ENCODE peak calls at places on chromosomes 1 and 21, in ten cellular contexts. P is fibroblast of lung, A is tibial artery, M is AG09309, J is astrocyte of the spinal cord, K is uterus, G is body of pancreas, W is PC-3, L is WERI-Rb-1, S is fibroblast of the aortic adventitia. B is an unnamed sample.

GRCh38 chr1:228992044-228992443 is 256.8 kb downstream of the RHOU start:
- DNase-seq in W (no peak), S (no peak), P (no peak), L (no peak), J (no peak), M (no peak), G (no peak), A (no peak), K (no peak), B (no peak)

GRCh38 chr21:46661211-46661625 is 25.7 kb downstream of the PRMT2 start:
- DNase-seq in P (peak), J (peak), W (no peak), S (peak), M (peak), K (peak), L (peak), G (peak), A (peak), B (peak)

GRCh38 chr1:209929751-209930150 is 8.3 kb upstream of the SYT14 start:
- DNase-seq in J (no peak), A (no peak), L (no peak), K (no peak), G (no peak), P (no peak), M (peak), W (no peak), S (peak), B (no peak)

GRCh38 chr1:21340230-21340564 is 49.9 kb upstream of the ECE1 start:
- DNase-seq in A (peak), K (no peak), L (no peak), J (no peak), P (no peak), S (no peak), G (peak), W (peak), M (no peak), B (peak)

GRCh38 chr1:54129858-54130257 is 22.9 kb downstream of the CDCP2 start:
- DNase-seq in S (no peak), L (no peak), P (no peak), K (no peak), M (no peak), J (no peak), G (no peak), A (no peak), W (no peak), B (no peak)

GRCh38 chr1:112790920-112791722 is 76.0 kb upstream of the PPM1J start:
- DNase-seq in P (no peak), L (peak), S (no peak), K (no peak), W (no peak), A (no peak), M (no peak), G (no peak), J (no peak), B (no peak)

GRCh38 chr1:93995837-93996526 is 86.8 kb upstream of the GCLM start:
- DNase-seq in P (no peak), M (no peak), J (no peak), L (no peak), S (no peak), K (no peak), W (no peak), G (no peak), A (no peak), B (no peak)

GRCh38 chr21:32021319-32022027 is 148.7 kb downstream of the HUNK start:
- DNase-seq in A (peak), P (no peak), S (no peak), L (no peak), J (no peak), K (peak), G (peak), W (peak), M (no peak), B (no peak)

GRCh38 chr1:14136152-14136763 is 436.3 kb downstream of the PRDM2 start:
- DNase-seq in L (no peak), A (no peak), W (no peak), K (no peak), P (no peak), G (no peak), S (no peak), M (no peak), J (no peak), B (no peak)

GRCh38 chr1:215082532-215083407 is at the start of gene KCNK2:
- DNase-seq in J (no peak), S (peak), A (peak), G (no peak), P (no peak), L (peak), K (peak), M (no peak), W (peak), B (peak)

GRCh38 chr1:23126801-23127200 is 41.9 kb downstream of the LUZP1 start:
- DNase-seq in S (peak), K (no peak), A (no peak), G (no peak), P (peak), M (no peak), L (no peak), J (peak), W (peak), B (peak)

GRCh38 chr1:161081519-161081918 is 7.8 kb downstream of the NECTIN4 start:
- DNase-seq in K (no peak), P (no peak), M (no peak), S (no peak), G (no peak), W (no peak), J (no peak), L (no peak), A (no peak), B (peak)

GRCh38 chr1:25559996-25560395 is 16.6 kb downstream of the LDLRAP1 start:
- DNase-seq in G (no peak), K (no peak), W (no peak), A (no peak), S (no peak), M (no peak), L (no peak), P (no peak), J (no peak), B (no peak)

GRCh38 chr1:28437260-28437923 is 67.9 kb downstream of the PHACTR4 start:
- DNase-seq in K (no peak), M (peak), W (peak), G (peak), P (peak), L (peak), A (peak), J (peak), S (peak), B (peak)

GRCh38 chr1:11026903-11027302 is 14.4 kb downstream of the TARDBP start:
- DNase-seq in M (no peak), G (no peak), K (no peak), W (no peak), J (no peak), S (no peak), A (no peak), P (no peak), L (no peak), B (no peak)

GRCh38 chr1:24362982-24363614 is 43.9 kb downstream of the GRHL3 start:
- DNase-seq in J (peak), S (peak), L (no peak), G (no peak), K (peak), A (no peak), W (peak), M (peak), P (peak), B (peak)

GRCh38 chr1:196546272-196547245 is 61.7 kb downstream of the KCNT2 start:
- DNase-seq in A (no peak), L (peak), J (peak), K (no peak), S (peak), P (peak), M (no peak), G (no peak), W (no peak), B (peak)

GRCh38 chr1:167107456-167107855 is 13.6 kb downstream of the STYXL2 start:
- DNase-seq in L (no peak), M (no peak), G (no peak), P (no peak), K (no peak), W (peak), A (no peak), J (peak), S (peak), B (peak)

GRCh38 chr1:201982923-201983805 is 716 bp downstream of the RNPEP start:
- DNase-seq in L (peak), P (peak), W (peak), J (peak), G (peak), K (peak), A (peak), S (peak), M (no peak), B (peak)

GRCh38 chr1:198258491-198258890 is 101.7 kb downstream of the NEK7 start:
- DNase-seq in L (no peak), G (no peak), K (no peak), J (peak), S (peak), W (peak), A (no peak), M (peak), P (peak), B (peak)

GRCh38 chr1:113792471-113792870 is 19.8 kb downstream of the RSBN1 start:
- DNase-seq in G (no peak), A (no peak), L (no peak), W (peak), P (no peak), S (no peak), K (no peak), J (no peak), M (no peak), B (no peak)
- H3K4me3 ChIP-seq in G (no peak), A (no peak), L (no peak), W (peak), P (no peak), S (no peak), K (no peak), J (no peak), M (no peak), B (no peak)

DNA sequence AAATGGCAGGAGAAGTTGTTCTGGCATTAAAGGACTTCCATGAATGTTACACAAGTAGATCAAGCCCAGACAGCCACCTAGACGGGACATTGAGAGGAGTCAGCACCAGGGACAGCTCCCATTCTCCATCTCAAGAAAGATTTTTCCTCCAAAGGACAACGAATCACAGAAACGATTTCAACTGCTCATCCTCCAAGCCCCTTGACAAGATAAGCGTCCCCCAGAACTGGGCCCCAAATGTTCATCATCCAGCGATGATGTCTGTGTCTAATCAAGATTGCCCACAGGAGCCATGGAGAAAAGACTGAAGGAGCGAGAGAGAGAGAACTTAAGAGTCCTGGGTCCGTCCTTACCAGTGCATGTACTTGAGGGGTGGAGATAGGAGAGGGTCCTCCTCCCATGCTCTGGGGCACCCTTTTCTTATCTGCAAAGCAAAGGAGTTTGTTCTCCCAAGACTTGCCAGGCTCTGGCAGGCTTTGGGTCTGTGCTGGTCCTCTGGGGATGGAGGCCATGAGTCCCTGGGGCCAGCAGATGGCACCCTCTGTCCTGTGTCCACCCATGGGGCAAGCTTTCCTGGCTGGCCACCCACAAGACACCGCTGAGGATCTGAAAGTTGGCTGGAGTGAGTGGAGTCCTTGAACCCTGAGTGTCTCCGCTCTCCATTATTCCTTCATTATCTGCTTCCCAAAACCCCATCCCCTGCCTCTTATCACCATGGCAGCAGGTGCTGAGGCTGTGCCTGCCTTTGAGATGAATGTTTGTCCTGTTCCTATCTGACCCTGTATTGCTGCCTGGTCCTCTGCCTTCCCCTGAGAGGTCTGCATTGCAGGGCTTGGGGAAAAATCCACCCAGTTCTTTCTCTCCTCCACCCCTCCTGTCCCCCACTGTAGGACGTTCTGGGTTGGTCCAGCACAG is 164.6 kb downstream of the ACTL8 start:
- DNase-seq in L (peak), J (peak), S (peak), G (peak), W (peak), K (no peak), A (peak), P (peak), M (peak), B (peak)
- TF ChIP-seq CTCF in L (peak), J (no peak), S (no peak), G (no peak), W (peak), K (no peak), A (no peak), P (no peak), M (peak), B (no peak)

GRCh38 chr1:89130716-89131115 is 4.8 kb upstream of the GBP2 start:
- DNase-seq in G (no peak), J (no peak), M (no peak), S (peak), K (no peak), A (no peak), L (no peak), P (no peak), W (no peak), B (no peak)

GRCh38 chr1:89126234-89126580 is 293 bp upstream of the GBP2 start:
- DNase-seq in J (no peak), A (no peak), W (no peak), L (no peak), M (no peak), P (no peak), G (no peak), S (no peak), K (no peak), B (no peak)

GRCh38 chr1:89121641-89122040 is 4.3 kb downstream of the GBP2 start:
- DNase-seq in G (no peak), M (no peak), S (no peak), A (no peak), P (no peak), K (no peak), W (no peak), J (no peak), L (peak), B (no peak)

GRCh38 chr1:89126602-89127001 is 688 bp upstream of the GBP2 start:
- DNase-seq in G (no peak), P (no peak), K (no peak), M (no peak), S (no peak), A (no peak), W (no peak), L (no peak), J (no peak), B (peak)

DNA sequence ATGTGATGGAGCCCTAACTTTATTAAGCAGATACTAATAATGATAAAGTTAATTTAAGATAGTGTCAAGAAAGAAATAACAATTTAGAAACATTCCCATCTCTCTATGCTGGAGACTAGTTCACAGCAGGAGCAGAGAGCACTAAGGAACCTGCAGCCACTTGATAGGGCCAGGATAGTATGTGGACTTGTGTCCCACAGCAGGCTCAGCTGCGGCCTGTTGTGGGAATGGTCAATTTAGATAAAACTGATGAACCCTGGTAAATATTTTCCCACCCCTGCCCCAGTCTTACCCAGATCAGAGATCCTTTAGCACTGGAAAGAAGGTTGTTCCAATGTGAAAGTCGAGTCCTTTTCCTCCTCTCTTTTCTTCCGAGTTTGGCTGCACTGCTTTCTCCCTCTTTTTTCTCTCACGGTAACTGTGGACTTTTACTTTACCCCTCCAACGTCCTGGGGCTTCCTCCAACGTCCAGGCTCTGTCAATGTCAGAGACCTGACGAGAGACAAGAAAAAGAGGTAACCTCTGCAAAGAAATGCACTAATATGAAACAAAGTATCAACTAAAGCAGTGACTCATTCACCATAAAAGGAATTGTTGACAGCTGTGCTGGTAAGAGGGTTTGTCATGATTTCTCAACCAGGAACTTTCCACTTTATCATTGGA is at the start of gene GBP2:
- DNase-seq in P (peak), W (peak), S (peak), A (peak), L (no peak), G (no peak), J (peak), K (no peak), M (peak), B (peak)
- H3K4me3 ChIP-seq in P (peak), W (peak), S (peak), A (peak), L (no peak), G (no peak), J (peak), K (peak), M (peak), B (peak)

GRCh38 chr1:6357243-6357929 is 36.2 kb downstream of the ACOT7 start:
- DNase-seq in A (no peak), M (no peak), P (no peak), J (no peak), S (no peak), G (no peak), W (peak), L (peak), K (no peak), B (no peak)
- TF ChIP-seq CTCF in A (no peak), M (peak), P (no peak), J (peak), S (no peak), G (no peak), W (peak), L (peak), K (no peak), B (no peak)

GRCh38 chr1:108561145-108561458 is 1.2 kb downstream of the EEIG2 start:
- DNase-seq in S (no peak), A (no peak), J (no peak), P (no peak), M (no peak), L (no peak), W (no peak), G (no peak), K (no peak), B (peak)
- H3K4me3 ChIP-seq in S (peak), A (peak), J (peak), P (peak), M (peak), L (peak), W (peak), G (no peak), K (peak), B (no peak)

GRCh38 chr1:66311092-66311491 is 222.9 kb upstream of the SGIP1 start:
- DNase-seq in G (no peak), M (no peak), W (peak), J (no peak), A (no peak), L (no peak), P (no peak), S (peak), K (no peak), B (peak)

GRCh38 chr1:66311628-66312027 is 222.3 kb upstream of the SGIP1 start:
- DNase-seq in K (no peak), W (no peak), J (no peak), A (no peak), L (no peak), P (no peak), M (no peak), G (no peak), S (no peak), B (no peak)

GRCh38 chr1:66309006-66309741 is 224.8 kb upstream of the SGIP1 start:
- DNase-seq in M (no peak), J (no peak), A (no peak), G (no peak), S (no peak), K (no peak), W (no peak), P (no peak), L (no peak), B (no peak)

GRCh38 chr1:66313446-66313845 is 220.5 kb upstream of the SGIP1 start:
- DNase-seq in J (peak), K (no peak), A (no peak), G (no peak), S (peak), P (no peak), L (peak), M (no peak), W (no peak), B (peak)

GRCh38 chr1:66312316-66312715 is 221.6 kb upstream of the SGIP1 start:
- DNase-seq in G (no peak), M (no peak), K (no peak), P (peak), L (peak), W (no peak), A (no peak), J (no peak), S (no peak), B (no peak)
- TF ChIP-seq CTCF in G (no peak), M (no peak), K (no peak), P (no peak), L (no peak), W (no peak), A (no peak), J (no peak), S (no peak), B (no peak)

GRCh38 chr1:116875391-116875790 is 34.3 kb upstream of the PTGFRN start:
- DNase-seq in J (no peak), W (no peak), L (no peak), S (no peak), G (no peak), A (no peak), P (no peak), K (no peak), M (no peak), B (no peak)

GRCh38 chr1:116873680-116874271 is 35.9 kb upstream of the PTGFRN start:
- DNase-seq in W (no peak), P (no peak), J (peak), G (no peak), A (no peak), L (no peak), K (no peak), M (no peak), S (no peak), B (peak)

GRCh38 chr1:116877369-116877768 is 32.3 kb upstream of the PTGFRN start:
- DNase-seq in M (no peak), A (no peak), J (no peak), W (no peak), G (no peak), P (no peak), L (no peak), S (no peak), K (no peak), B (no peak)

GRCh38 chr1:116871772-116872146 is 38.0 kb upstream of the PTGFRN start:
- DNase-seq in A (no peak), G (no peak), M (no peak), J (no peak), P (no peak), W (no peak), S (peak), L (no peak), K (no peak), B (peak)

DNA sequence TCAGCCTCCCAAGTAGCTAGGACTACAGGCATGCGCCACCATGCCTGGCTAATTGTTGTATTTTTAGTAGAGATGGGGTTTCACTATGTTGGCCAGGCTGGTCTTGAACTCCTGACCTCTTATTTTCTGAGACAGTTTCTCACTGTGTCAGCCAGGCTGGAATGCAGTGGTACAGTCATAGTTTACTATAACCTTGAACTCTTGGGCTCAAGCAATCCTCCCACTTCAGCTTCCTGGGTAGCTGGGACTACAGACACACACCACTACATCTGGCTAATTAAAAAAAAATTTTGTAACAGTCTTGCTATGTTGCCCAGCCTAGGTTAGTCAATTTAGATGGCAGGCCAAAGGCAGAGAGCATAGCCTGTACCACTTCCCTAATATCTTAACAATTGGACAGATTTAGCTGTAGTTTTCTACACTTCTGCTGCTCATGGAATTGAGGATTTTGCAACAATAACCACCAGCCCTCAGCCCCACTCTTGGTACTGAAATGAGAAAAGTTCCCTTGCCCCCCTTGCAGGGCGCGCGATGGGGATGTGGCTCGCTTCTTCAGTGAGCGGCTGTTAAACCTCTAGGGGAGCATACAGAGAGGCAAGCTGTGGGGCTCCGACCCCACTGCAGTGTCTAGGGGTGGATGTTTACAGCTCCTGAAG is 35.0 kb upstream of the PTGFRN start:
- DNase-seq in K (no peak), J (peak), L (no peak), S (no peak), G (no peak), W (no peak), M (no peak), P (no peak), A (no peak), B (no peak)
- H3K4me3 ChIP-seq in K (no peak), J (no peak), L (no peak), S (no peak), G (no peak), W (no peak), M (no peak), P (no peak), A (no peak), B (no peak)

GRCh38 chr1:230120949-230121381 is 53.9 kb downstream of the GALNT2 start:
- DNase-seq in S (no peak), A (no peak), K (no peak), W (peak), P (peak), G (peak), L (peak), J (no peak), M (no peak), B (peak)
- TF ChIP-seq CTCF in S (peak), A (peak), K (peak), W (peak), P (peak), G (peak), L (peak), J (peak), M (peak), B (peak)